ENCODE peak calls at places on chromosomes 12 and 14, in nine cellular contexts. T is psoas muscle, V is RWPE2, C is Calu3, N is ovary, R is left lung, X is cardiac muscle cell, P is GM12865, O is endothelial cell. I is an unnamed sample.

GRCh38 chr12:128643106-128643651 is 180.6 kb downstream of the SLC15A4 start:
- DNase-seq in T (no peak), V (no peak), C (no peak), N (no peak), R (no peak), X (no peak), P (no peak), O (no peak), I (peak)

GRCh38 chr12:107458163-107458562 is 227.4 kb upstream of the PWP1 start:
- DNase-seq in T (no peak), V (no peak), C (no peak), N (no peak), R (no peak), X (no peak), P (no peak), O (no peak), I (no peak)

GRCh38 chr14:98947911-98948595 is 323.9 kb downstream of the BCL11B start:
- DNase-seq in T (no peak), V (peak), C (no peak), N (no peak), R (no peak), X (no peak), P (no peak), O (no peak), I (no peak)

GRCh38 chr12:64221656-64222010 is 463 bp downstream of the KICS2 start:
- DNase-seq in T (peak), V (peak), C (peak), N (peak), R (peak), X (peak), P (peak), O (peak), I (peak)

GRCh38 chr12:122793685-122794106 is 19.3 kb downstream of the CCDC62 start:
- DNase-seq in T (no peak), V (no peak), C (peak), N (no peak), R (no peak), X (peak), P (peak), O (peak), I (peak)

GRCh38 chr14:69559581-69560011 is 15.1 kb downstream of the CCDC177 start:
- DNase-seq in T (no peak), V (no peak), C (no peak), N (no peak), R (no peak), X (no peak), P (no peak), O (no peak), I (peak)

GRCh38 chr12:52295663-52296062 is 4.3 kb upstream of the KRT81 start:
- DNase-seq in T (no peak), V (no peak), C (no peak), N (no peak), R (no peak), X (no peak), P (no peak), O (no peak), I (no peak)

GRCh38 chr14:88232783-88233182 is 90.3 kb downstream of the KCNK10 start:
- DNase-seq in T (no peak), V (no peak), C (no peak), N (no peak), R (no peak), X (peak), P (no peak), O (no peak), I (peak)

GRCh38 chr12:11344504-11344903 is 34.3 kb upstream of the PRB4 start:
- DNase-seq in T (no peak), V (no peak), C (no peak), N (no peak), R (no peak), X (no peak), P (no peak), O (no peak), I (no peak)

GRCh38 chr12:93943766-93944165 is 204.6 kb upstream of the PLXNC1 start:
- DNase-seq in T (peak), V (no peak), C (no peak), N (no peak), R (no peak), X (peak), P (no peak), O (no peak), I (no peak)

GRCh38 chr12:7142057-7142644 is 12.0 kb downstream of the CLSTN3 start:
- DNase-seq in T (no peak), V (no peak), C (peak), N (no peak), R (no peak), X (peak), P (peak), O (peak), I (peak)

GRCh38 chr14:100738704-100739131 is 12.0 kb downstream of the DLK1 start:
- DNase-seq in T (no peak), V (no peak), C (no peak), N (no peak), R (peak), X (no peak), P (no peak), O (no peak), I (no peak)

GRCh38 chr12:94195483-94195882 is 47.1 kb downstream of the PLXNC1 start:
- DNase-seq in T (no peak), V (no peak), C (no peak), N (no peak), R (no peak), X (no peak), P (no peak), O (no peak), I (no peak)

GRCh38 chr12:62802981-62803380 is 132.0 kb downstream of the PPM1H start:
- DNase-seq in T (no peak), V (no peak), C (no peak), N (no peak), R (no peak), X (no peak), P (no peak), O (no peak), I (no peak)
- TF ChIP-seq CTCF in T (no peak), V (peak), C (no peak), N (no peak), R (no peak), X (no peak), P (no peak), O (no peak), I (no peak)

GRCh38 chr14:101840649-101841365 is 79.3 kb downstream of the PPP2R5C start:
- DNase-seq in T (no peak), V (no peak), C (no peak), N (no peak), R (no peak), X (no peak), P (no peak), O (no peak), I (no peak)
- TF ChIP-seq CTCF in T (no peak), V (no peak), C (no peak), N (no peak), R (no peak), X (no peak), P (no peak), O (no peak), I (no peak)

DNA sequence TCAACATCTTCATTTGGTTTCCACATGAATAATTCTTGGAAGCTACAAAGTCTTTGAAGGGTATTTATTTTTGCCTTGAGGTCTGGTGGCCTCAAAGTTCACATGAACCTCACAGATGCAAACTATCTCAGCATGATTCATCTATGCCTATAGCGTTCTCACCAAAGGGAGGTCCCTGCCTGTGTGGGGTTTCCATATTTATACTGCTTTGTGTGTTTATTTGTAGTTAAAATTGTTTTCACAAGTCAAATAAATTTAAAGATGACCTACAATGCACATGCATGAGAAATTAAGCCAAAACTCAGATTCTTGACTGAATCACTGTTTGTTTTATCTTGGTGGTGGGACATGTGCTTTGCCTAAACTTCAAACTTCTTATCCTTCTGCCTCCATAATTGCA is 176.7 kb downstream of the PPM1H start:
- DNase-seq in T (no peak), V (no peak), C (no peak), N (no peak), R (no peak), X (no peak), P (peak), O (no peak), I (no peak)
- TF ChIP-seq CTCF in T (no peak), V (no peak), C (no peak), N (no peak), R (no peak), X (no peak), P (no peak), O (no peak), I (no peak)

GRCh38 chr12:68612245-68612644 is 1.5 kb downstream of the RAP1B start:
- DNase-seq in T (no peak), V (no peak), C (no peak), N (no peak), R (no peak), X (no peak), P (peak), O (no peak), I (no peak)

GRCh38 chr12:68612675-68613074 is 2.0 kb downstream of the RAP1B start:
- DNase-seq in T (no peak), V (no peak), C (no peak), N (no peak), R (no peak), X (no peak), P (peak), O (no peak), I (no peak)

GRCh38 chr12:68609955-68610434 is 704 bp upstream of the RAP1B start:
- DNase-seq in T (no peak), V (no peak), C (no peak), N (peak), R (no peak), X (peak), P (peak), O (no peak), I (peak)

GRCh38 chr12:68611094-68611818 is 557 bp downstream of the RAP1B start:
- DNase-seq in T (peak), V (no peak), C (peak), N (peak), R (peak), X (peak), P (peak), O (peak), I (peak)

GRCh38 chr12:68610435-68611093 is at the start of gene RAP1B:
- DNase-seq in T (peak), V (peak), C (peak), N (peak), R (peak), X (peak), P (peak), O (peak), I (peak)
- TF ChIP-seq CTCF in T (no peak), V (no peak), C (no peak), N (no peak), R (no peak), X (no peak), P (no peak), O (no peak), I (no peak)

DNA sequence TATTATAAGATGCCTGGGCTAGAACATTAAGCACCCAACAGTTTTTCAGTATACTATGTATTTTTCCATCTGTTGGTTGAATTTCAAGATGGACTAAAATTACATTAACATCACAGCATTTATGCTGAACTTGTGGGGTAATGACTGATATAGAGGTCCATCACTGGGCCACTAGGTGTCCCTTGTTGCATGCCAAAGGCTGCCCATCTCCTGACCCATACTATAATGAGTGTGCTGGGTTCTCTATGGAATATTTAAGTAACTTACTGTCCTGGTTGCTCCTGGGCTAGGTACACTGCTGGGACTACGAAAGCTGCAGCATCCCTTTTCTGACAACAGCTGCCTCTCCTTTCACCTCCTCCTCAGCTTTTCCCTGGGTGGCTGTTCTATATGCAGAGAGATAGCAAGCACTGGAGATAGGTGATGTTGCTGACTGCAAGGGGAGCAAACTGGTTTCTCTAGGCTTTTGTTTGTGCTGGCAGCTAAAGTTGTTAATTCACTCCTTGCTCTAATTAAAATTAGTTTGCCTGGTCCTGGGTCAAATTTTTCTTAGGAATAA is 138.6 kb upstream of the TRHDE start:
- DNase-seq in T (no peak), V (no peak), C (no peak), N (no peak), R (no peak), X (no peak), P (no peak), O (no peak), I (peak)
- TF ChIP-seq CTCF in T (no peak), V (no peak), C (no peak), N (no peak), R (no peak), X (no peak), P (peak), O (no peak), I (peak)

DNA sequence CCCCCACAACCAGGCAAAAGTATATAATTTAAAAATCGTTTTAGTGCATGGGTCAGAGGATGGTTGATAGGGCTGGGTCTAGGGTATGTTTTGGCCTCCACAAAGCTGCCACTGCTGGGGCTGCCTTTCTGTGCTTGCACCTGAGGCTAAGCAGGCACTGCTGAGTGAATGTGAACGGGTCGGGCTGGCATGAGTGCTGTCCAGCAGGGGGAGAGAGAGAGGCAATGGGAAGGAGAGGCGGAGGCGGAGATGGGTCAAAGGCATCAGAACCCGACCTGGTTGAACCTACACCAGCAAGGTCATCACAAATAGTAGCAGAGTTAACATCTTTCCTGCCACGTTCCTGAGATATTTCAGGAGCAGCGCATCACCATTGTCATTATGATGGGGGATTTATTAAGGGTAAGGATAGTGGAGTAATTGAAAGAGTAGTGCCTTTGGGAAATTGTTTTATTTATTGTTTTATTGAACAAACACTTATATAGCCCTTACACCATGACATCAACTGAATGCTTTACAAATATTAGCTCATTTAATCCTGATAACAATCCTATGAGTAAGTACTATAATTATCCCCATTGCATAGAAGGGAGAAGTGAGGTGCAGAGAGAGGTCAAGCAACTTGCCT is 5.8 kb upstream of the NRXN3 start:
- DNase-seq in T (no peak), V (no peak), C (peak), N (no peak), R (no peak), X (peak), P (peak), O (peak), I (peak)
- TF ChIP-seq CTCF in T (no peak), V (peak), C (peak), N (no peak), R (peak), X (peak), P (peak), O (peak), I (peak)

GRCh38 chr12:13347241-13348043 is 150.9 kb downstream of the EMP1 start:
- DNase-seq in T (no peak), V (no peak), C (peak), N (no peak), R (no peak), X (no peak), P (no peak), O (no peak), I (no peak)
- TF ChIP-seq CTCF in T (no peak), V (no peak), C (peak), N (no peak), R (no peak), X (no peak), P (no peak), O (no peak), I (no peak)

I was measured in neural progenitor cell.